ENCODE peak calls at places on chromosomes 7 and 10, in nine cellular contexts. V, A, X, N, C, K, U, H and Y are unnamed samples.
A peak's percentile ranks its signal among the peaks of the same experiment; 100 is the strongest.

GRCh38 chr7:105137898-105138297 is 123.9 kb downstream of the KMT2E start:
- DNase-seq in V (no peak), A (no peak), X (no peak), N (no peak), C (no peak), K (no peak), U (no peak), H (no peak), Y (no peak)

GRCh38 chr10:93876391-93876790 is 17.4 kb upstream of the SLC35G1 start:
- DNase-seq in V (no peak), A (no peak), X (no peak), N (no peak), C (no peak), K (no peak), U (no peak), H (no peak), Y (no peak)

GRCh38 chr7:69527706-69528105 is 70.6 kb upstream of the AUTS2 start:
- DNase-seq in V (no peak), A (no peak), X (no peak), N (no peak), C (no peak), K (no peak), U (no peak), H (no peak), Y (no peak)

GRCh38 chr10:90589825-90590224 is 268.0 kb downstream of the HTR7 start:
- DNase-seq in V (no peak), A (no peak), X (no peak), N (no peak), C (no peak), K (no peak), U (no peak), H (no peak), Y (no peak)

GRCh38 chr7:113561446-113561845 is 357.4 kb downstream of the PPP1R3A start:
- DNase-seq in V (no peak), A (no peak), X (no peak), N (no peak), C (no peak), K (no peak), U (no peak), H (no peak), Y (no peak)

GRCh38 chr10:101080933-101081546 is 19.3 kb downstream of the KAZALD1 start:
- DNase-seq in V (no peak), A (no peak), X (no peak), N (no peak), C (peak; percentile 35), K (peak; percentile 47), U (no peak), H (no peak), Y (no peak)

GRCh38 chr7:81210092-81211064 is 291.5 kb upstream of the SEMA3C start:
- DNase-seq in V (no peak), A (no peak), X (no peak), N (no peak), C (no peak), K (no peak), U (no peak), H (no peak), Y (no peak)

GRCh38 chr10:83986800-83987199 is 152.5 kb upstream of the GHITM start:
- DNase-seq in V (no peak), A (no peak), X (no peak), N (no peak), C (no peak), K (no peak), U (no peak), H (no peak), Y (no peak)

GRCh38 chr7:124924906-124925305 is 4.7 kb downstream of the POT1 start:
- DNase-seq in V (no peak), A (no peak), X (no peak), N (no peak), C (no peak), K (no peak), U (no peak), H (no peak), Y (no peak)

GRCh38 chr10:86821600-86821999 is 65.2 kb downstream of the BMPR1A start:
- DNase-seq in V (no peak), A (no peak), X (no peak), N (no peak), C (no peak), K (no peak), U (no peak), H (no peak), Y (no peak)

GRCh38 chr7:81767883-81768282 is 2.0 kb downstream of the HGF start:
- DNase-seq in V (no peak), A (no peak), X (no peak), N (no peak), C (no peak), K (no peak), U (no peak), H (no peak), Y (no peak)

GRCh38 chr10:21048086-21048485 is 151.0 kb upstream of the NEBL start:
- DNase-seq in V (no peak), A (no peak), X (no peak), N (no peak), C (peak; percentile 19), K (no peak), U (peak; percentile 40), H (no peak), Y (no peak)

GRCh38 chr7:134931487-134931886 is 54.8 kb upstream of the AGBL3 start:
- DNase-seq in V (no peak), A (no peak), X (no peak), N (no peak), C (no peak), K (no peak), U (no peak), H (no peak), Y (no peak)

GRCh38 chr7:106057962-106058901 is 53.9 kb downstream of the SYPL1 start:
- DNase-seq in V (no peak), A (peak; percentile 88), X (peak; percentile 98), N (peak; percentile 77), C (no peak), K (peak; percentile 82), U (no peak), H (peak; percentile 52), Y (peak; percentile 87)

GRCh38 chr10:34905200-34905927 is 90.3 kb upstream of the PARD3 start:
- DNase-seq in V (no peak), A (no peak), X (no peak), N (no peak), C (no peak), K (no peak), U (no peak), H (no peak), Y (no peak)

GRCh38 chr10:46560381-46560780 is 3.9 kb upstream of the GPRIN2 start:
- DNase-seq in V (no peak), A (no peak), X (no peak), N (no peak), C (no peak), K (no peak), U (no peak), H (no peak), Y (no peak)

GRCh38 chr10:43041422-43042342 is 35.2 kb upstream of the RET start:
- DNase-seq in V (no peak), A (no peak), X (no peak), N (no peak), C (no peak), K (no peak), U (no peak), H (no peak), Y (no peak)

GRCh38 chr7:30867483-30867882 is 44.2 kb upstream of the AQP1 start:
- DNase-seq in V (no peak), A (no peak), X (no peak), N (no peak), C (no peak), K (no peak), U (no peak), H (no peak), Y (no peak)

GRCh38 chr10:9615179-9615578 is 1402.5 kb upstream of the CELF2 start:
- DNase-seq in V (no peak), A (no peak), X (no peak), N (no peak), C (no peak), K (no peak), U (no peak), H (no peak), Y (no peak)

GRCh38 chr7:930975-931758 is 23.3 kb downstream of the ADAP1 start:
- DNase-seq in V (no peak), A (no peak), X (no peak), N (no peak), C (no peak), K (no peak), U (no peak), H (no peak), Y (no peak)

GRCh38 chr10:103504181-103504783 is 10.8 kb downstream of the NEURL1 start:
- DNase-seq in V (peak; percentile 6), A (no peak), X (no peak), N (peak; percentile 50), C (peak; percentile 99), K (no peak), U (peak; percentile 77), H (no peak), Y (no peak)

GRCh38 chr10:33098966-33099663 is 141.1 kb upstream of the ITGB1 start:
- DNase-seq in V (no peak), A (no peak), X (no peak), N (no peak), C (no peak), K (no peak), U (no peak), H (no peak), Y (no peak)

GRCh38 chr7:43584200-43584586 is 1.3 kb downstream of the STK17A start:
- DNase-seq in V (no peak), A (no peak), X (peak; percentile 15), N (no peak), C (peak; percentile 50), K (no peak), U (peak; percentile 58), H (no peak), Y (peak; percentile 4)